ENCODE peak calls at places on chromosomes 3 and 15, in nine cellular contexts. Y is mesothelial cell of epicardium, A is body of pancreas, Q is Calu3, B is A549, L is OCI-LY7, U is astrocyte, E is GM06990, P is left ventricle myocardium inferior. Z is an unnamed sample.

GRCh38 chr3:88807471-88808090 is 299.8 kb upstream of the EPHA3 start:
- DNase-seq in Y (no peak), U (peak; percentile 78), L (no peak), Q (no peak), B (no peak), E (no peak), P (no peak), A (no peak), Z (no peak)

GRCh38 chr3:178420033-178420432 is 116.2 kb upstream of the KCNMB2 start:
- DNase-seq in E (no peak), L (no peak), Y (no peak), Q (no peak), U (no peak), B (no peak), A (no peak), P (no peak), Z (no peak)

GRCh38 chr15:76345880-76346665 is 9.5 kb downstream of the ISL2 start:
- DNase-seq in P (no peak), L (no peak), Q (peak; percentile 56), A (peak; percentile 33), Y (peak; percentile 54), E (peak; percentile 34), U (no peak), B (no peak), Z (no peak)

GRCh38 chr15:53837263-53837662 is 77.8 kb upstream of the WDR72 start:
- DNase-seq in L (no peak), U (no peak), Y (peak; percentile 42), A (peak; percentile 64), Q (peak; percentile 66), E (no peak), B (no peak), P (no peak), Z (no peak)

GRCh38 chr15:89794627-89795241 is 18.6 kb downstream of the MESP2 start:
- DNase-seq in U (peak; percentile 42), L (no peak), A (no peak), E (no peak), B (no peak), Q (no peak), P (no peak), Y (no peak), Z (no peak)

GRCh38 chr3:174951023-174951422 is 91.9 kb downstream of the NAALADL2 start:
- DNase-seq in L (no peak), P (no peak), Q (no peak), Y (no peak), B (no peak), A (no peak), U (peak; percentile 91), E (no peak), Z (no peak)

GRCh38 chr15:25171856-25172687 is 217.3 kb downstream of the SNRPN start:
- DNase-seq in L (no peak), P (peak; percentile 6), B (no peak), A (peak; percentile 6), E (no peak), Q (no peak), U (no peak), Y (peak; percentile 29), Z (no peak)

GRCh38 chr3:168914662-168915061 is 748.9 kb downstream of the MECOM start:
- DNase-seq in Q (no peak), U (peak; percentile 69), L (no peak), Y (no peak), P (no peak), B (no peak), A (no peak), E (no peak), Z (no peak)

GRCh38 chr15:31590609-31591008 is 264.0 kb downstream of the KLF13 start:
- DNase-seq in L (no peak), E (no peak), P (no peak), U (no peak), Y (no peak), Q (no peak), A (no peak), B (no peak), Z (no peak)

GRCh38 chr3:129313415-129313982 is 34.8 kb downstream of the HMCES start:
- DNase-seq in L (peak; percentile 43), B (no peak), P (no peak), Q (no peak), E (no peak), Y (no peak), A (peak; percentile 33), U (no peak), Z (peak; percentile 20)

GRCh38 chr15:80171787-80172186 is 19.0 kb downstream of the FAH start:
- DNase-seq in L (no peak), P (no peak), E (no peak), Y (no peak), A (no peak), B (no peak), U (no peak), Q (no peak), Z (no peak)

GRCh38 chr3:62585861-62586260 is 212.5 kb upstream of the FEZF2 start:
- DNase-seq in E (no peak), Y (no peak), Q (no peak), B (no peak), P (no peak), L (no peak), A (no peak), U (no peak), Z (no peak)

GRCh38 chr3:62587579-62588031 is 214.3 kb upstream of the FEZF2 start:
- DNase-seq in Q (no peak), E (no peak), U (peak; percentile 98), B (no peak), P (no peak), L (no peak), Y (no peak), A (no peak), Z (no peak)

GRCh38 chr3:62587169-62587568 is 213.8 kb upstream of the FEZF2 start:
- DNase-seq in Q (no peak), B (no peak), U (peak; percentile 88), P (no peak), Y (no peak), A (no peak), E (no peak), L (no peak), Z (no peak)

GRCh38 chr3:62586356-62586755 is 213.0 kb upstream of the FEZF2 start:
- DNase-seq in U (peak; percentile 61), E (no peak), B (no peak), Q (no peak), L (no peak), A (no peak), Y (no peak), P (no peak), Z (no peak)

DNA sequence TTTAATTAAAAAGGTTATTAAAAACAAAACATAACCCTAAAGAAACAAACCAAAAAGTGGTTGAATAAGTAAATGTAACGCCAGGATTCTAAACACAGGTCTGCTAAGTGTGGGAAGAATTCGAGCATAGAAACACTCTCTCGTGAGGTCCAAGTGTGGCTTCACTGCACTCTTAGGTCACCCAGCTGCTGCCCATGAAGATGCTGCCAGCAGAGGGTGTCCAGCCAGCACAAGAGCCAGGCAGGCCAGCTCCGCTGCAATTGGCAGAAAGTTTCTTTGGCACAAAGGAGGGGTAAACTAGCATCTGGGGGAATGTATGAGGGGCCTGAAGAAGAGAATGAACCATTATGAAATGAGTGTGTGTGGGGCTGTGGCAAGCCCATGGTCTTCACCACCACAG is 215.7 kb upstream of the FEZF2 start:
- DNase-seq in U (no peak), Y (no peak), Q (no peak), E (no peak), P (no peak), L (no peak), A (no peak), B (no peak), Z (no peak)
- TF ChIP-seq CTCF in U (no peak), Y (no peak), Q (no peak), E (no peak), P (peak; percentile 42), L (no peak), A (no peak), B (no peak), Z (no peak)

DNA sequence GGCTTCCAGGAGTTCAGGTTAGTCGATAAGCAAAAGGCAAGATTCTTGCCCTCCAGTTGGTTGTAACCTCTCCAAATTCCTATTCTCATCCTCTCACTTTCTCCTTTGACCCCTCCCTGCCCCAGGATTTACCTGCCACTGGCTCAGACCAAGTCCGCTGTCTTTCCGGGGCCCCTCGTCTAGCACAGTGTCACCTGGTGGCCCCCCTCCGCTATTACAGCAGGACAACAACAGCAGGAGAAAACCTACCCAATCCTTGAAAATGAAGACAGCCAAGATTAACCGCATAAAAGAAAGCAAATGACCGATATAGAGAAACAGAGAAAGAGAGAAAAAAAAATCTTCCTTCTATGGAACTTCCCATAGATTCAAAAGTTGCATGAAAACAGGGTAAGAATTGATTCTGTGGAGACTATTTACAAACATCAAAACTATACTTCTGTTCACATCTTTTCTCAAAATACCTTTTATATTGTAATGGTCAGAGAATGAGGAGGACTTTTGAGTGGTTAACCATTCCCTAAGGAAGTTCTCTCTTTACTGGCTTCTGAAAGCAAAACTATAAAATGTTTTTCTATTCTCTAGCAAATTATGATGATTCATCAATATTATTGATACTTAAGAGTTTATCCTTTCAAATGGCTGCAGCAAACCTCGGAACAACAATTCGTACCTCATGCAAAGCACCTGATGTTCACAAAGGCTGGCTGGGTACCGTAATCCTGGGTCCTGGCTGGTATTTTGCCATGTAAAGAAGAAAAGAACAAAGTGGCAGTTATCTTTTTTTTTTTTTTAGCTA is 10.0 kb upstream of the ST8SIA2 start:
- DNase-seq in P (no peak), L (no peak), A (peak; percentile 19), Y (no peak), B (peak; percentile 65), E (no peak), Q (peak; percentile 65), U (no peak), Z (no peak)
- TF ChIP-seq CTCF in P (peak; percentile 73), L (peak; percentile 70), A (peak; percentile 46), Y (peak; percentile 64), B (peak; percentile 48), E (peak; percentile 98), Q (peak; percentile 80), U (peak; percentile 61), Z (no peak)

DNA sequence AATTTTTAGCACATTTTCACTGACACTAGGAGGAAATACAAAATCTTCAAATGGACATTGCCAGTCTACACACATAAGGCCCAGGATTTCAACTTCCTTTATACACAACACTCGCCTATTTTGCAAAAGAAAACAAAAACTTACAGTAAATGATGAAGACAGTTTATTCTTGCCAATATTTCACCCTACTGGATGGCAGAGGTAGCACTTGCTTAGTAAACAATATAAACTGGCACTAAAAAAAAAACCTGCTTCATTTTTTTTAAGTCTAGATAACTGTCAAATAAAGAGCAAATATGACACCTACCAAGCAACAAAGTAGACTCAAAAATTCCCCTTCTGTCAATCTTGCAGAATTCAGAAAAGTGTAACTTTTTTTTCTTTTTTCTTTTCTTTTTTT is 204.0 kb downstream of the VPS13C start:
- DNase-seq in L (no peak), Q (no peak), U (no peak), B (no peak), E (no peak), A (no peak), Y (no peak), P (no peak), Z (no peak)
- TF ChIP-seq CTCF in L (no peak), Q (no peak), U (no peak), B (no peak), E (no peak), A (no peak), Y (no peak), P (no peak), Z (no peak)

DNA sequence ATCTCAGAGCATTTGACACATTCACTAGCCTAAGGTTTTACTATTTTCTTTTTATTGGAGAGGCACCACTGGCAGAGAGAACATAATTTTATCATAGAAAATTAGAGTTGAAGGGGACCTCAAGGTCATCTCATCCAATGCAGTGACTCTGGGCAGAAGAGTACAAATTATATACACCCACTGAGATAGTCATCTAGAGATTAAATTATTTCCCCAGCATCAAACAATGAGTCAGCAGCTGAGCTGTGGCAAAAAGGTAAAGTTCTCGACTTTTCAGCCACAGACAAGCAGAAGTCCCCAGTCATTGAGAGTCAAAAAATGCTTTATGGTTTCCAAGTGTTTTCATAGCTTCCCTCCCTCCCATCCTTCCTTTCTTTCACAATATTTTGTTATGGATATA is 39.3 kb upstream of the SEMA6D start:
- DNase-seq in B (no peak), E (no peak), U (no peak), Y (no peak), L (no peak), Q (no peak), P (no peak), A (no peak), Z (no peak)
- TF ChIP-seq CTCF in B (no peak), E (no peak), U (no peak), Y (no peak), L (no peak), Q (no peak), P (no peak), A (no peak), Z (no peak)

Z was measured in omental fat pad.